ENCODE peak calls at places on chromosomes 4 and X, in eight cellular contexts. One of them, this sample, is unnamed.

GRCh38 chr4:147078875-147079658 is 133.4 kb upstream of the TTC29 start:
- DNase-seq in head of caudate nucleus: no peak
- DNase-seq in stimulated activated CD8-positive, alpha-beta memory T cell treated with anti-CD3 and anti-CD28 coated beads, Interleukin-15, amount 100 ng/mL, for 24 hours: no peak
- DNase-seq in activated CD4-positive, alpha-beta T cell treated with anti-CD3 and anti-CD28 coated beads, Interleukin-2, amount 50 U/mL, for 1 hour: no peak
- DNase-seq in uterus: peak; percentile 20
- DNase-seq in non-pigmented ciliary epithelial cell: no peak
- DNase-seq in RCC 7860: no peak
- DNase-seq in nephron progenitor cell: no peak
- DNase-seq in this sample: no peak

GRCh38 chr4:32112891-32113290 is 1392.7 kb downstream of the PCDH7 start:
- DNase-seq in head of caudate nucleus: no peak
- DNase-seq in stimulated activated CD8-positive, alpha-beta memory T cell treated with anti-CD3 and anti-CD28 coated beads, Interleukin-15, amount 100 ng/mL, for 24 hours: no peak
- DNase-seq in activated CD4-positive, alpha-beta T cell treated with anti-CD3 and anti-CD28 coated beads, Interleukin-2, amount 50 U/mL, for 1 hour: no peak
- DNase-seq in uterus: no peak
- DNase-seq in non-pigmented ciliary epithelial cell: no peak
- DNase-seq in RCC 7860: no peak
- DNase-seq in nephron progenitor cell: no peak
- DNase-seq in this sample: no peak

GRCh38 chrX:52988985-52989917 is 30.9 kb upstream of the FAM156A start:
- DNase-seq in head of caudate nucleus: no peak
- DNase-seq in stimulated activated CD8-positive, alpha-beta memory T cell treated with anti-CD3 and anti-CD28 coated beads, Interleukin-15, amount 100 ng/mL, for 24 hours: no peak
- DNase-seq in activated CD4-positive, alpha-beta T cell treated with anti-CD3 and anti-CD28 coated beads, Interleukin-2, amount 50 U/mL, for 1 hour: no peak
- DNase-seq in uterus: no peak
- DNase-seq in non-pigmented ciliary epithelial cell: no peak
- DNase-seq in RCC 7860: peak; percentile 14
- DNase-seq in nephron progenitor cell: no peak
- DNase-seq in this sample: no peak

GRCh38 chrX:17417411-17417810 is 42.4 kb downstream of the NHS start:
- DNase-seq in head of caudate nucleus: no peak
- DNase-seq in stimulated activated CD8-positive, alpha-beta memory T cell treated with anti-CD3 and anti-CD28 coated beads, Interleukin-15, amount 100 ng/mL, for 24 hours: no peak
- DNase-seq in activated CD4-positive, alpha-beta T cell treated with anti-CD3 and anti-CD28 coated beads, Interleukin-2, amount 50 U/mL, for 1 hour: no peak
- DNase-seq in uterus: no peak
- DNase-seq in non-pigmented ciliary epithelial cell: no peak
- DNase-seq in RCC 7860: no peak
- DNase-seq in nephron progenitor cell: no peak
- DNase-seq in this sample: no peak

GRCh38 chr4:158805628-158806471 is 37.0 kb downstream of the FNIP2 start:
- DNase-seq in head of caudate nucleus: no peak
- DNase-seq in stimulated activated CD8-positive, alpha-beta memory T cell treated with anti-CD3 and anti-CD28 coated beads, Interleukin-15, amount 100 ng/mL, for 24 hours: no peak
- DNase-seq in activated CD4-positive, alpha-beta T cell treated with anti-CD3 and anti-CD28 coated beads, Interleukin-2, amount 50 U/mL, for 1 hour: no peak
- DNase-seq in uterus: no peak
- DNase-seq in non-pigmented ciliary epithelial cell: no peak
- DNase-seq in RCC 7860: no peak
- DNase-seq in nephron progenitor cell: no peak
- DNase-seq in this sample: peak; percentile 76

GRCh38 chrX:47097018-47097417 is 18.8 kb downstream of the RGN start:
- DNase-seq in head of caudate nucleus: no peak
- DNase-seq in stimulated activated CD8-positive, alpha-beta memory T cell treated with anti-CD3 and anti-CD28 coated beads, Interleukin-15, amount 100 ng/mL, for 24 hours: no peak
- DNase-seq in activated CD4-positive, alpha-beta T cell treated with anti-CD3 and anti-CD28 coated beads, Interleukin-2, amount 50 U/mL, for 1 hour: no peak
- DNase-seq in uterus: no peak
- DNase-seq in non-pigmented ciliary epithelial cell: no peak
- DNase-seq in RCC 7860: no peak
- DNase-seq in nephron progenitor cell: no peak
- DNase-seq in this sample: no peak

GRCh38 chr4:184815046-184815877 is 10.5 kb downstream of the ACSL1 start:
- DNase-seq in head of caudate nucleus: peak; percentile 53
- DNase-seq in stimulated activated CD8-positive, alpha-beta memory T cell treated with anti-CD3 and anti-CD28 coated beads, Interleukin-15, amount 100 ng/mL, for 24 hours: no peak
- DNase-seq in activated CD4-positive, alpha-beta T cell treated with anti-CD3 and anti-CD28 coated beads, Interleukin-2, amount 50 U/mL, for 1 hour: no peak
- DNase-seq in uterus: peak; percentile 81
- DNase-seq in non-pigmented ciliary epithelial cell: no peak
- DNase-seq in RCC 7860: peak; percentile 65
- DNase-seq in nephron progenitor cell: no peak
- DNase-seq in this sample: peak; percentile 83

GRCh38 chr4:174613979-174614378 is 91.7 kb upstream of the HPGD start:
- DNase-seq in head of caudate nucleus: no peak
- DNase-seq in stimulated activated CD8-positive, alpha-beta memory T cell treated with anti-CD3 and anti-CD28 coated beads, Interleukin-15, amount 100 ng/mL, for 24 hours: no peak
- DNase-seq in activated CD4-positive, alpha-beta T cell treated with anti-CD3 and anti-CD28 coated beads, Interleukin-2, amount 50 U/mL, for 1 hour: no peak
- DNase-seq in uterus: no peak
- DNase-seq in non-pigmented ciliary epithelial cell: no peak
- DNase-seq in RCC 7860: no peak
- DNase-seq in nephron progenitor cell: no peak
- DNase-seq in this sample: peak; percentile 29